ENCODE peak calls at places on chromosome 19, in four cellular contexts. One of them, this sample, is unnamed.

GRCh38 chr19:31270897-31271568 is 78.2 kb downstream of the TSHZ3 start:
- DNase-seq in ovary: peak
- DNase-seq in H1: no peak
- DNase-seq in upper lobe of left lung: no peak
- DNase-seq in this sample: no peak

GRCh38 chr19:42468273-42468796 is 25.6 kb upstream of the CXCL17 start:
- DNase-seq in ovary: no peak
- DNase-seq in H1: no peak
- DNase-seq in upper lobe of left lung: no peak
- DNase-seq in this sample: no peak

GRCh38 chr19:49361438-49362047 is 673 bp downstream of the TEAD2 start:
- DNase-seq in ovary: peak
- DNase-seq in H1: no peak
- DNase-seq in upper lobe of left lung: peak
- DNase-seq in this sample: peak

GRCh38 chr19:48760514-48761221 is 5.3 kb downstream of the FGF21 start:
- DNase-seq in ovary: no peak
- DNase-seq in H1: no peak
- DNase-seq in upper lobe of left lung: no peak
- DNase-seq in this sample: no peak

GRCh38 chr19:7506385-7507328 is 9.2 kb upstream of the ZNF358 start:
- DNase-seq in ovary: no peak
- DNase-seq in H1: peak
- DNase-seq in upper lobe of left lung: peak
- DNase-seq in this sample: no peak

GRCh38 chr19:33400856-33401682 is 27.6 kb downstream of the CEBPG start:
- DNase-seq in ovary: peak
- DNase-seq in H1: no peak
- DNase-seq in upper lobe of left lung: peak
- DNase-seq in this sample: no peak

GRCh38 chr19:43465468-43466120 is at the start of gene LYPD3:
- DNase-seq in ovary: peak
- DNase-seq in H1: peak
- DNase-seq in upper lobe of left lung: peak
- DNase-seq in this sample: no peak

GRCh38 chr19:33496496-33496895 is 25.1 kb downstream of the PEPD start:
- DNase-seq in ovary: no peak
- DNase-seq in H1: no peak
- DNase-seq in upper lobe of left lung: peak
- DNase-seq in this sample: no peak

GRCh38 chr19:746956-747355 is 4.0 kb upstream of the MISP start:
- DNase-seq in ovary: no peak
- DNase-seq in H1: no peak
- DNase-seq in upper lobe of left lung: peak
- DNase-seq in this sample: no peak

GRCh38 chr19:746208-746819 is 4.6 kb upstream of the MISP start:
- DNase-seq in ovary: no peak
- DNase-seq in H1: no peak
- DNase-seq in upper lobe of left lung: peak
- DNase-seq in this sample: no peak

GRCh38 chr19:748274-748598 is 2.7 kb upstream of the MISP start:
- DNase-seq in ovary: no peak
- DNase-seq in H1: no peak
- DNase-seq in upper lobe of left lung: peak
- DNase-seq in this sample: no peak

GRCh38 chr19:749811-750210 is 1.1 kb upstream of the MISP start:
- DNase-seq in ovary: no peak
- DNase-seq in H1: no peak
- DNase-seq in upper lobe of left lung: no peak
- DNase-seq in this sample: no peak

DNA sequence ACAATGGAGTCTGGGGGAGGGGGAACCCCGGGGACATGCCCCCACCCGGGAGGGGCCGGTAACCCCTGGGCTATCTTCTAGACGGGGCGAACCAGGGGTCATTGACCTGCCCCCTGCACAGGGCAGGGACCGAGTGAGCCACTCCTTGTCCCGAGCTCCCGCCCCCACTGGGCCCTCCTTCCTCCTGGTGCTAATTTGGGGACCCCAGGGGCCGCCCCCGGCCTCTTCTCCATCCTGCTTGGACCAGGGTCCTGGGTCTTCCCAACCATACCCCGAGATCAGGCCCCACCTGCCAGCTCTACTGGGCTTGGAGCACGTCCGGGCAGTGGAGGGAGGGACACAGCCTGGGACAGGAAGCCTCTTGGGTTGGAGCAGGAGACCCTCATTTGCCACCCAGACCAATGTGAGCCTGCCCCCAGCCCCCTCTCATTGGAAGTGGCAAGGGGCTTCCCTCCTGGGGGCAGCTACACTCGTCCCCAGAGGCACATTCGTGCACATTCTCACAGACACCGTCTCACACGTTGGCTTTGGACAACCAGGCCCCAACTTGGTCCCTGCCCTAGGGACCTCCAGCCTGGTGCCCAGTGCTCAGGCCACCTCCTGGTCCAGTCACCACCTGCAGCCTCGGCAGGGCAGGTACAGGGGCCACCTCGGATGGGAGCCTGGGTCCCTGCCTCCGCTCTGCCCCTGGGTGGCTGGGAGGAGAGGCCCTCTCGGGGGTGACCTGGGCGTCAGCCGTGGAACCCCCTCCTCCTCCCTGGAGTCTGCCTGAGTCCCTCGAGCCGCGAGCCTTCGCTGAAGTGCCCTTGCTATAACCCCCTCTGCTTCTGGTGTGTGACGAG is 3.3 kb upstream of the MISP start:
- DNase-seq in ovary: no peak
- DNase-seq in H1: no peak
- DNase-seq in upper lobe of left lung: peak
- DNase-seq in this sample: no peak
- TF ChIP-seq EP300 in ovary: no peak
- TF ChIP-seq EP300 in H1: no peak
- TF ChIP-seq EP300 in upper lobe of left lung: no peak
- TF ChIP-seq EP300 in this sample: no peak

DNA sequence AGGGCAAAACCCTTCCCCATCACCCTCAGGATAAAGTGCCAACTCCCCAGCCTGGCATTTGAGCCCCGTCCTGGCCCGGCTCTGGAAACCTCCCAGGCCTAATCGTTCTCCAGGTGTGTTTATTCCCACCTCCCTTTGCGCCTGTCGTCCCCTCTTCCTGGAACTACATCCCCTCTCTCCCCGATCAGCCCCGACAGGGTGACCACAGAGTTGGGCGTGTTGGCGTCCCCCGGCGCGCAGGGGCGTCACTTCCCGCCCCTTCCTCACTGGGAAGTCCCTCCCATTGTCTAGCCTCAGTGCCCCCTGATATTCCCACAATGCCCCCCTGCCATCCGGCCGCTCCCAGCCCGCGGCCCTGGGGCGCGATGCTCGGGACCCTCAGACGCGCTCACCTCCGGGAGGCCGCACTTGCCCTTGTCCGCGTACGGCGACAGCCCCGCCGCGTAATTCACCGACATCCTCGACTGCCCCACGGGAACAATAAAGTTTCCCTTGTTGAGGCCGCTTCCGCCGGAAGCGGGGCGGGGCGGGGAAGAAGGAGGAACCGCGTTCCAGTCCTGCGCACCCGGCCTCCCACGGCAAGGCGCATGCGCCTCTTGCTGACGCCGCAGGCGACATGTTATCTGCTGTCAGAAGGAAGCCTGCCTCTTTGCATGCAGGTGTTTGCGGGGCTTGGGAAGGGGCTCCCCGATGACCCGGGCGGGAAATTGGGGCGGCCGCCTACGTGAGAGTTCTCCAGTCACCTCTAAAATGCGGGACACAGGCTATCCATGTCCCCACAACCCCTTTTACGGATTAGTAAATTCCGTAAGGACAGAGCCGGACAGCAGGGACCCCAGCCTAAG is at the start of the genes ANKRD24 and SIRT6:
- DNase-seq in ovary: peak
- DNase-seq in H1: peak
- DNase-seq in upper lobe of left lung: peak
- DNase-seq in this sample: peak
- TF ChIP-seq EP300 in ovary: no peak
- TF ChIP-seq EP300 in H1: no peak
- TF ChIP-seq EP300 in upper lobe of left lung: no peak
- TF ChIP-seq EP300 in this sample: no peak

DNA sequence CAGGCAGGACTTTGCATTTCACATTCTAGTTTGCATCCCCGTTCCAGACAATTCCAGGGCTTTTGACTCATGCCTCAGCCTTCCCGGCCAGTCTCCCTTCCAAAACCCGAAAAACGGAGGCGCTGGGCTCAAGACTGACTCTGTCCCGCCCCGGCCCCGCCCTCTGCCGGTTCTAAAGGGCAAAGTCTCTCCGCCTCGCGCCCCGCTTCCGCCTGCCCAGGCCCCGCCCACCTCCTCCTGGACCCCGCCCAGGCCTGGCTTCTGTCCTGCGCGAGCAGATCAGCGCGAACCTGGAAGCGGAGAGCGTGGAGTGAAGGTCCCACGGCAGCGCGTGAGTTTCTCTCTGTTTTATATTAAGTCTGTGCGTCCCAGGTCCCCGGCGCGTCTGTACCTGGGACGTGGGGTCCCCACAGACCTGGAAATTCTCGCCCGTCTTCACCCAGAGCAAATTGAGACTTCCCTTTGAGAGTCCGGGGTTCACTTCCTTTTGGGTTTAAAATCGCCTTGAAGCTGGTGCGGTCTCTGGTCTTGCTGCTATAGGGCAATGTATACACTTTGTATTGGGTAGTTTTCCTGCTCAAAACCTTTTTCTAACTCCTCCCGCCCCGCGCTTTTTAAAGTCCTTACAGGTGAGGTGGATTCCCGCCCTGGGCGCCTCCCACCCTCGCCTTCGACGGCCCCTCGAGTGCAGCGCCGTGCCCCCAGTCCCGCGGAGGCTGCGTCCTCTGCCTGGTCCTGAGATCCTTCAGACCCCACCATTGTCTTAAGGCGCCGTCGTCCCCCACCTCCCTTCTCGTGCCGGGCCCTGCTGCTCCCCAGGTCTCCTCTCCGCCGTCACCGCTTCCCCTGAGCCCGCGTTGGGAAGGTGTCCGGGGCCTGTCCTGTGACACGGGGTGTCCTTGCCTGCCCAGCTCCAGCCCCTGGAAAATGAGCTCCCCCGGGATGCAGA is 31.2 kb downstream of the ZNF701 start:
- DNase-seq in ovary: peak
- DNase-seq in H1: peak
- DNase-seq in upper lobe of left lung: peak
- DNase-seq in this sample: peak
- TF ChIP-seq EP300 in ovary: no peak
- TF ChIP-seq EP300 in H1: no peak
- TF ChIP-seq EP300 in upper lobe of left lung: no peak
- TF ChIP-seq EP300 in this sample: no peak

GRCh38 chr19:34990578-34991192 is 9.4 kb upstream of the GRAMD1A start:
- DNase-seq in ovary: no peak
- DNase-seq in H1: no peak
- DNase-seq in upper lobe of left lung: no peak
- DNase-seq in this sample: no peak
- TF ChIP-seq EP300 in ovary: no peak
- TF ChIP-seq EP300 in H1: no peak
- TF ChIP-seq EP300 in upper lobe of left lung: no peak
- TF ChIP-seq EP300 in this sample: no peak

GRCh38 chr19:2061093-2061935 is 10.3 kb upstream of the MKNK2 start:
- DNase-seq in ovary: peak
- DNase-seq in H1: peak
- DNase-seq in upper lobe of left lung: peak
- DNase-seq in this sample: peak
- TF ChIP-seq EP300 in ovary: peak
- TF ChIP-seq EP300 in H1: no peak
- TF ChIP-seq EP300 in upper lobe of left lung: no peak
- TF ChIP-seq EP300 in this sample: no peak

GRCh38 chr19:990119-990571 is 6.0 kb downstream of the WDR18 start:
- DNase-seq in ovary: no peak
- DNase-seq in H1: no peak
- DNase-seq in upper lobe of left lung: peak
- DNase-seq in this sample: no peak
- TF ChIP-seq EP300 in ovary: no peak
- TF ChIP-seq EP300 in H1: no peak
- TF ChIP-seq EP300 in upper lobe of left lung: no peak
- TF ChIP-seq EP300 in this sample: no peak

DNA sequence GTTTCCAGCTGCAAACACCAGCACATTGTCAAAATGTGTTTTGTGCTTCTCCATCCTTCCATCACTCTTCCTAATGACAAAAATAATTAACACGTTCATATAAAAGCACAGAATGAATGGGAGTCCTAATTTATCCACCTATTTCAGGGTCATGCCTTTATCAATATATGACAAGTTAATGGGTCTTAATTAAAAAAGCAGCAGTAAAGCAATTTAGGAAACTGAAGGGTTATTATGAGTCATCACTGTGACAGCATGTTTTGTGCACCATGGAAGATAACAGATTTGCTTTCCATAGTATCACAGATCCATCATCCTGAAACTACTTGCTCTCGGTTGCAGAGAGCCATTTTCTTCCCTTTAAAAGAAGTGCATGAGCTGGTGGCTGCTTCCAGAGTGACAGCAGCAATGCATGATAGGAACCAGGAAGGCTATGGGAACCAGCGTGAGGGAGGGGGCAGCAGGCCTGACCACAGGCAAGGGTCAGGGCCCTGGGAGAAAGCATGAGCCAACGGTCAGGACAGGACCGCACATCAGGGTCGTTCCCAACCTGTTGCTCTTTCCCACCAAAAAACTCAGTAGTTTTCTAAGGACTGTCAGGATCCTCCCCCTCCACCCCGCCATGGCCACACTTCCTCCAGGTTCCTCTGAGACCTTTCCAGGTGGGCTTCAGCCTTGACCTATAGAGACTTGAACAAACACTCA is 784.2 kb downstream of the UQCRFS1 start:
- DNase-seq in ovary: no peak
- DNase-seq in H1: peak
- DNase-seq in upper lobe of left lung: no peak
- DNase-seq in this sample: no peak
- TF ChIP-seq EP300 in ovary: no peak
- TF ChIP-seq EP300 in H1: no peak
- TF ChIP-seq EP300 in upper lobe of left lung: no peak
- TF ChIP-seq EP300 in this sample: no peak

This sample was measured in esophagus muscularis mucosa.